ENCODE peak calls at places on chromosomes 7 and 10, in ten cellular contexts. One of them, this sample, is unnamed.

GRCh38 chr10:118276203-118276602 is 65.9 kb downstream of the FAM204A start:
- DNase-seq in prostate gland: no peak
- DNase-seq in astrocyte of the spinal cord: no peak
- DNase-seq in PC-3: no peak
- DNase-seq in uterus: peak
- DNase-seq in cardiac muscle cell: no peak
- DNase-seq in tibial artery: no peak
- DNase-seq in heart left ventricle: no peak
- DNase-seq in kidney: no peak
- DNase-seq in A549: no peak
- DNase-seq in this sample: no peak

GRCh38 chr10:6141296-6142151 is 52.7 kb downstream of the RBM17 start:
- DNase-seq in PC-3: peak
- DNase-seq in prostate gland: peak
- DNase-seq in cardiac muscle cell: peak
- DNase-seq in tibial artery: no peak
- DNase-seq in A549: no peak
- DNase-seq in kidney: peak
- DNase-seq in heart left ventricle: no peak
- DNase-seq in astrocyte of the spinal cord: peak
- DNase-seq in uterus: no peak
- DNase-seq in this sample: peak

GRCh38 chr7:151990567-151990966 is 34.3 kb downstream of the GALNTL5 start:
- DNase-seq in tibial artery: no peak
- DNase-seq in A549: peak
- DNase-seq in PC-3: peak
- DNase-seq in prostate gland: no peak
- DNase-seq in kidney: no peak
- DNase-seq in heart left ventricle: no peak
- DNase-seq in astrocyte of the spinal cord: peak
- DNase-seq in cardiac muscle cell: peak
- DNase-seq in uterus: no peak
- DNase-seq in this sample: no peak

GRCh38 chr10:120841522-120842189 is 9.5 kb upstream of the WDR11 start:
- DNase-seq in kidney: no peak
- DNase-seq in tibial artery: no peak
- DNase-seq in astrocyte of the spinal cord: peak
- DNase-seq in prostate gland: no peak
- DNase-seq in uterus: no peak
- DNase-seq in heart left ventricle: no peak
- DNase-seq in PC-3: peak
- DNase-seq in A549: no peak
- DNase-seq in cardiac muscle cell: peak
- DNase-seq in this sample: no peak

GRCh38 chr7:149248777-149249176 is 9.3 kb downstream of the ZNF212 start:
- DNase-seq in heart left ventricle: no peak
- DNase-seq in kidney: no peak
- DNase-seq in A549: no peak
- DNase-seq in uterus: no peak
- DNase-seq in tibial artery: no peak
- DNase-seq in PC-3: no peak
- DNase-seq in cardiac muscle cell: no peak
- DNase-seq in prostate gland: no peak
- DNase-seq in astrocyte of the spinal cord: no peak
- DNase-seq in this sample: no peak

GRCh38 chr10:24096281-24096680 is 112.7 kb upstream of the KIAA1217 start:
- DNase-seq in uterus: no peak
- DNase-seq in heart left ventricle: no peak
- DNase-seq in kidney: no peak
- DNase-seq in prostate gland: no peak
- DNase-seq in astrocyte of the spinal cord: no peak
- DNase-seq in PC-3: no peak
- DNase-seq in cardiac muscle cell: no peak
- DNase-seq in tibial artery: no peak
- DNase-seq in A549: no peak
- DNase-seq in this sample: no peak

GRCh38 chr10:105742184-105742583 is 1101.1 kb downstream of the SORCS3 start:
- DNase-seq in kidney: no peak
- DNase-seq in heart left ventricle: peak
- DNase-seq in prostate gland: no peak
- DNase-seq in cardiac muscle cell: no peak
- DNase-seq in tibial artery: no peak
- DNase-seq in PC-3: peak
- DNase-seq in uterus: no peak
- DNase-seq in astrocyte of the spinal cord: peak
- DNase-seq in A549: no peak
- DNase-seq in this sample: no peak

GRCh38 chr7:112108984-112109383 is 97.2 kb downstream of the DOCK4 start:
- DNase-seq in A549: no peak
- DNase-seq in astrocyte of the spinal cord: no peak
- DNase-seq in prostate gland: no peak
- DNase-seq in heart left ventricle: no peak
- DNase-seq in tibial artery: no peak
- DNase-seq in PC-3: no peak
- DNase-seq in cardiac muscle cell: no peak
- DNase-seq in kidney: no peak
- DNase-seq in uterus: no peak
- DNase-seq in this sample: no peak

GRCh38 chr10:48605264-48605615 is 367 bp upstream of the ARHGAP22 start:
- DNase-seq in astrocyte of the spinal cord: no peak
- DNase-seq in tibial artery: no peak
- DNase-seq in PC-3: peak
- DNase-seq in A549: no peak
- DNase-seq in heart left ventricle: no peak
- DNase-seq in cardiac muscle cell: no peak
- DNase-seq in prostate gland: no peak
- DNase-seq in uterus: no peak
- DNase-seq in kidney: no peak
- DNase-seq in this sample: no peak

GRCh38 chr10:60663850-60664249 is 114.4 kb upstream of the CDK1 start:
- DNase-seq in kidney: no peak
- DNase-seq in astrocyte of the spinal cord: peak
- DNase-seq in heart left ventricle: no peak
- DNase-seq in cardiac muscle cell: no peak
- DNase-seq in PC-3: no peak
- DNase-seq in tibial artery: no peak
- DNase-seq in uterus: no peak
- DNase-seq in prostate gland: no peak
- DNase-seq in A549: no peak
- DNase-seq in this sample: no peak

GRCh38 chr10:100346351-100346764 is 675 bp upstream of the SCD start:
- DNase-seq in cardiac muscle cell: peak
- DNase-seq in uterus: peak
- DNase-seq in PC-3: peak
- DNase-seq in kidney: peak
- DNase-seq in A549: peak
- DNase-seq in astrocyte of the spinal cord: peak
- DNase-seq in tibial artery: peak
- DNase-seq in heart left ventricle: peak
- DNase-seq in prostate gland: peak
- DNase-seq in this sample: peak

DNA sequence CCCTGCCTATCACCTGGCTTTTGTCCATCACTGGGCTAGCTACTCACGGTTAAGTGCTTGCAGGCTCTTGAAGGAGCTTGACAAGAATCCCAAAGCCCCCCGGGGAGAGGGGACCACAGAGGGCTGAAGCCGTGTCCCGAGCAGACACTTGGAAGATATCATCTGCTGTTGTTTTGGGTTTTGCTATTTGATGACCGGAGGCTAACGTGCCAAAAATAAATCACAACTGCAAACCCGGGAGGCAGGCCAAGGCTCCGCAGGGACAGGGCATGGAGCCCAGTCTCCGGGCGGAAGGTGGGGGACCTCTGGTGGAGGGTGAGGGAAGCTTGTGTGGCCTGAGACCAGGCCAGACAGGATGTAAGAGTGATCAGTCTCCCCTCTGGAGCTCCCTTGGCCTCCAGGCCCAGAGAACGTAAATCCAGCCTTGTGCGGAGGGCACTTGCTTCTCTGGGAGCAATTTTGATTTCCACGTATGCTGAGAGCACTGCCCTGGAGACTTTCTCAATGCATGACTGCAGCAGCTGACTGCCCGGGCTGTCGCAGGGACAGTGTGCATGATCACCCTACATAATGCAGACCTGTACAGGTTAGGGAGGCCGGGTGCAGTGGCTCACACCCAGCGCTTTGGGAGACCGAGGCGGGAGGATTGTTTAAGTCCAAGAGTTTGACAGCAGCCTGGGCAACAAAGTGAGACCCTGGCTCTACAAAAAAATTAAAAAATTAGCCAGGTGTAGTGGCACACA is at the start of gene PHKG1:
- DNase-seq in kidney: peak
- DNase-seq in cardiac muscle cell: peak
- DNase-seq in astrocyte of the spinal cord: peak
- DNase-seq in tibial artery: peak
- DNase-seq in heart left ventricle: peak
- DNase-seq in prostate gland: peak
- DNase-seq in uterus: peak
- DNase-seq in PC-3: peak
- DNase-seq in A549: peak
- DNase-seq in this sample: no peak
- TF ChIP-seq CTCF in kidney: peak
- TF ChIP-seq CTCF in cardiac muscle cell: peak
- TF ChIP-seq CTCF in astrocyte of the spinal cord: peak
- TF ChIP-seq CTCF in tibial artery: peak
- TF ChIP-seq CTCF in heart left ventricle: peak
- TF ChIP-seq CTCF in prostate gland: no peak
- TF ChIP-seq CTCF in uterus: peak
- TF ChIP-seq CTCF in PC-3: peak
- TF ChIP-seq CTCF in A549: peak
- TF ChIP-seq CTCF in this sample: peak

GRCh38 chr7:44575054-44575453 is 1.3 kb upstream of the DDX56 start:
- DNase-seq in kidney: no peak
- DNase-seq in astrocyte of the spinal cord: no peak
- DNase-seq in uterus: no peak
- DNase-seq in A549: no peak
- DNase-seq in tibial artery: no peak
- DNase-seq in PC-3: no peak
- DNase-seq in prostate gland: no peak
- DNase-seq in cardiac muscle cell: no peak
- DNase-seq in heart left ventricle: no peak
- DNase-seq in this sample: no peak
- H3K4me3 ChIP-seq in kidney: no peak
- H3K4me3 ChIP-seq in astrocyte of the spinal cord: no peak
- H3K4me3 ChIP-seq in uterus: no peak
- H3K4me3 ChIP-seq in A549: no peak
- H3K4me3 ChIP-seq in tibial artery: no peak
- H3K4me3 ChIP-seq in PC-3: peak
- H3K4me3 ChIP-seq in prostate gland: no peak
- H3K4me3 ChIP-seq in cardiac muscle cell: no peak
- H3K4me3 ChIP-seq in heart left ventricle: no peak
- H3K4me3 ChIP-seq in this sample: no peak

GRCh38 chr7:88357794-88358533 is 51.3 kb upstream of the STEAP4 start:
- DNase-seq in cardiac muscle cell: peak
- DNase-seq in PC-3: peak
- DNase-seq in A549: peak
- DNase-seq in kidney: no peak
- DNase-seq in prostate gland: no peak
- DNase-seq in heart left ventricle: no peak
- DNase-seq in astrocyte of the spinal cord: no peak
- DNase-seq in tibial artery: no peak
- DNase-seq in uterus: no peak
- DNase-seq in this sample: peak
- TF ChIP-seq CTCF in cardiac muscle cell: peak
- TF ChIP-seq CTCF in PC-3: peak
- TF ChIP-seq CTCF in A549: peak
- TF ChIP-seq CTCF in kidney: peak
- TF ChIP-seq CTCF in prostate gland: peak
- TF ChIP-seq CTCF in heart left ventricle: peak
- TF ChIP-seq CTCF in astrocyte of the spinal cord: peak
- TF ChIP-seq CTCF in tibial artery: peak
- TF ChIP-seq CTCF in uterus: no peak
- TF ChIP-seq CTCF in this sample: peak

GRCh38 chr7:37352974-37353948 is 95.4 kb downstream of the ELMO1 start:
- DNase-seq in heart left ventricle: peak
- DNase-seq in prostate gland: no peak
- DNase-seq in tibial artery: peak
- DNase-seq in uterus: no peak
- DNase-seq in kidney: no peak
- DNase-seq in A549: peak
- DNase-seq in cardiac muscle cell: no peak
- DNase-seq in PC-3: peak
- DNase-seq in astrocyte of the spinal cord: no peak
- DNase-seq in this sample: peak
- H3K4me3 ChIP-seq in heart left ventricle: no peak
- H3K4me3 ChIP-seq in prostate gland: no peak
- H3K4me3 ChIP-seq in tibial artery: peak
- H3K4me3 ChIP-seq in uterus: no peak
- H3K4me3 ChIP-seq in kidney: no peak
- H3K4me3 ChIP-seq in A549: no peak
- H3K4me3 ChIP-seq in cardiac muscle cell: no peak
- H3K4me3 ChIP-seq in PC-3: no peak
- H3K4me3 ChIP-seq in astrocyte of the spinal cord: no peak
- H3K4me3 ChIP-seq in this sample: peak

GRCh38 chr7:30649717-30650116 is 32.5 kb downstream of the CRHR2 start:
- DNase-seq in cardiac muscle cell: no peak
- DNase-seq in A549: no peak
- DNase-seq in prostate gland: no peak
- DNase-seq in uterus: no peak
- DNase-seq in heart left ventricle: no peak
- DNase-seq in tibial artery: no peak
- DNase-seq in PC-3: no peak
- DNase-seq in astrocyte of the spinal cord: no peak
- DNase-seq in kidney: peak
- DNase-seq in this sample: no peak

GRCh38 chr7:30652132-30652531 is 30.1 kb downstream of the CRHR2 start:
- DNase-seq in astrocyte of the spinal cord: no peak
- DNase-seq in cardiac muscle cell: no peak
- DNase-seq in tibial artery: peak
- DNase-seq in uterus: no peak
- DNase-seq in prostate gland: no peak
- DNase-seq in heart left ventricle: peak
- DNase-seq in A549: no peak
- DNase-seq in kidney: peak
- DNase-seq in PC-3: no peak
- DNase-seq in this sample: no peak

GRCh38 chr7:30652951-30653641 is 29.2 kb downstream of the CRHR2 start:
- DNase-seq in PC-3: no peak
- DNase-seq in uterus: no peak
- DNase-seq in prostate gland: no peak
- DNase-seq in tibial artery: peak
- DNase-seq in astrocyte of the spinal cord: no peak
- DNase-seq in cardiac muscle cell: no peak
- DNase-seq in kidney: peak
- DNase-seq in A549: no peak
- DNase-seq in heart left ventricle: peak
- DNase-seq in this sample: no peak

GRCh38 chr7:30648744-30649540 is 33.3 kb downstream of the CRHR2 start:
- DNase-seq in kidney: peak
- DNase-seq in A549: no peak
- DNase-seq in heart left ventricle: no peak
- DNase-seq in PC-3: no peak
- DNase-seq in tibial artery: no peak
- DNase-seq in uterus: no peak
- DNase-seq in astrocyte of the spinal cord: no peak
- DNase-seq in cardiac muscle cell: no peak
- DNase-seq in prostate gland: no peak
- DNase-seq in this sample: no peak

DNA sequence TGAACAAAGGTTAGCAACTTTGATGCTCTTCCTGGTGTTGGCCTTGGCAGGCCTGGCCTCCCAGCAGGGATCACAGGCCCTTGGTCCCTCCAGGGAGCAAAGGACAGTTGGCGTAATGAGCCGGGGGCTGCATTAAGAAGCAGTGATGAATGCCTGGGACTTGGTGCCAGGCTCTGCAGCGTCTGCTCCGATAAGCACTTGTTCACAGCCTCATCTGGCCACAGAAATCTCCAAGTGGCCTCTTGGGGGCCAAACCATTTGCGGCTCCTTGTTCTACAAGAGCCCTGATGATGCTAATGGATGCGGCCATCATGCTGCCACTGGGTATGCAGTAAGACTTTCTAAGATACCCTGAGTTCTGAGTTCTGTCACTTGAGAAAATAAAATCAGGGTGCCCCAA is 31.8 kb downstream of the CRHR2 start:
- DNase-seq in prostate gland: no peak
- DNase-seq in tibial artery: no peak
- DNase-seq in A549: no peak
- DNase-seq in cardiac muscle cell: no peak
- DNase-seq in astrocyte of the spinal cord: no peak
- DNase-seq in uterus: no peak
- DNase-seq in kidney: peak
- DNase-seq in PC-3: no peak
- DNase-seq in heart left ventricle: no peak
- DNase-seq in this sample: no peak
- TF ChIP-seq CTCF in prostate gland: no peak
- TF ChIP-seq CTCF in tibial artery: no peak
- TF ChIP-seq CTCF in A549: no peak
- TF ChIP-seq CTCF in cardiac muscle cell: no peak
- TF ChIP-seq CTCF in astrocyte of the spinal cord: no peak
- TF ChIP-seq CTCF in uterus: no peak
- TF ChIP-seq CTCF in kidney: no peak
- TF ChIP-seq CTCF in PC-3: no peak
- TF ChIP-seq CTCF in heart left ventricle: no peak
- TF ChIP-seq CTCF in this sample: no peak

This sample was measured in OCI-LY7.